ENCODE peak calls at places on chromosomes 13 and 19, in five cellular contexts. V, L, K, D and Z are unnamed samples.

GRCh38 chr13:19888799-19889198 is 25.4 kb upstream of the ZMYM5 start:
- DNase-seq in V (peak), L (no peak), K (no peak), D (no peak), Z (no peak)

GRCh38 chr19:50190439-50190891 is 13.0 kb upstream of the MYH14 start:
- DNase-seq in V (no peak), L (no peak), K (no peak), D (no peak), Z (no peak)

GRCh38 chr13:24452044-24452443 is 60.5 kb downstream of the PARP4 start:
- DNase-seq in V (no peak), L (no peak), K (no peak), D (no peak), Z (no peak)

GRCh38 chr13:87661471-87661870 is 9.7 kb upstream of the SLITRK5 start:
- DNase-seq in V (no peak), L (no peak), K (no peak), D (no peak), Z (no peak)

GRCh38 chr19:19820774-19821315 is 705 bp downstream of the ZNF506 start:
- DNase-seq in V (peak), L (no peak), K (no peak), D (no peak), Z (peak)

GRCh38 chr13:42671502-42671901 is 97.5 kb downstream of the TNFSF11 start:
- DNase-seq in V (no peak), L (no peak), K (no peak), D (no peak), Z (no peak)

GRCh38 chr19:12779162-12779993 is 4.0 kb upstream of the HOOK2 start:
- DNase-seq in V (peak), L (peak), K (no peak), D (no peak), Z (peak)

GRCh38 chr13:40974460-40975407 is 44.4 kb downstream of the ELF1 start:
- DNase-seq in V (peak), L (no peak), K (no peak), D (no peak), Z (peak)

GRCh38 chr13:40668335-40668734 is 1.9 kb upstream of the FOXO1 start:
- DNase-seq in V (no peak), L (no peak), K (peak), D (no peak), Z (peak)

GRCh38 chr13:62512194-62513141 is 1096.8 kb upstream of the PCDH20 start:
- DNase-seq in V (peak), L (peak), K (peak), D (no peak), Z (peak)

GRCh38 chr13:80906860-80907259 is 565.9 kb upstream of the SPRY2 start:
- DNase-seq in V (no peak), L (no peak), K (no peak), D (no peak), Z (no peak)

GRCh38 chr13:52665325-52665724 is 12.7 kb downstream of the SUGT1 start:
- DNase-seq in V (peak), L (no peak), K (no peak), D (no peak), Z (no peak)

GRCh38 chr13:49353908-49354307 is 90.0 kb downstream of the CAB39L start:
- DNase-seq in V (no peak), L (no peak), K (no peak), D (no peak), Z (no peak)

GRCh38 chr19:11361037-11361770 is 6.0 kb downstream of the PLPPR2 start:
- DNase-seq in V (no peak), L (no peak), K (peak), D (no peak), Z (no peak)

GRCh38 chr19:13705928-13706447 is 58.3 kb upstream of the MRI1 start:
- DNase-seq in V (no peak), L (no peak), K (no peak), D (no peak), Z (no peak)

GRCh38 chr19:36121486-36122124 is 6.3 kb downstream of the TBCB start:
- DNase-seq in V (no peak), L (no peak), K (no peak), D (no peak), Z (no peak)

GRCh38 chr19:19115954-19116353 is 22.3 kb downstream of the TMEM161A start:
- DNase-seq in V (peak), L (no peak), K (peak), D (no peak), Z (peak)

GRCh38 chr13:44309771-44310767 is 63.6 kb upstream of the SERP2 start:
- DNase-seq in V (no peak), L (no peak), K (no peak), D (peak), Z (no peak)